ENCODE peak calls at places on chromosome 19, in five cellular contexts. W is HepG2, A is SK-N-SH, Z is HCT116, P is K562. E is an unnamed sample.

GRCh38 chr19:6649189-6649588 is 20.8 kb downstream of the TNFSF14 start:
- DNase-seq in W (no peak), A (no peak), Z (no peak), P (no peak), E (no peak)

GRCh38 chr19:30865481-30865880 is 483.8 kb downstream of the TSHZ3 start:
- DNase-seq in W (no peak), A (no peak), Z (no peak), P (no peak), E (no peak)

GRCh38 chr19:2887391-2887914 is 13.3 kb upstream of the ZNF57 start:
- DNase-seq in W (peak; percentile 76), A (peak; percentile 78), Z (peak; percentile 64), P (peak; percentile 71), E (peak; percentile 31)

GRCh38 chr19:46357846-46358583 is 11.1 kb downstream of the PPP5C start:
- DNase-seq in W (no peak), A (no peak), Z (no peak), P (no peak), E (no peak)

GRCh38 chr19:18168673-18169381 is 4.8 kb upstream of the IFI30 start:
- DNase-seq in W (no peak), A (peak; percentile 29), Z (no peak), P (no peak), E (no peak)

GRCh38 chr19:50300814-50301606 is 28.2 kb downstream of the KCNC3 start:
- DNase-seq in W (peak; percentile 48), A (no peak), Z (peak; percentile 10), P (no peak), E (no peak)

GRCh38 chr19:17611462-17612244 is 56.2 kb downstream of the COLGALT1 start:
- DNase-seq in W (no peak), A (no peak), Z (no peak), P (no peak), E (no peak)

GRCh38 chr19:46689358-46689757 is 27.6 kb downstream of the PRKD2 start:
- DNase-seq in W (no peak), A (no peak), Z (no peak), P (no peak), E (no peak)

GRCh38 chr19:49911381-49912145 is 14.9 kb upstream of the IL4I1 start:
- DNase-seq in W (no peak), A (no peak), Z (no peak), P (no peak), E (no peak)

GRCh38 chr19:13064092-13064489 is 38.6 kb downstream of the LYL1 start:
- DNase-seq in W (no peak), A (no peak), Z (no peak), P (no peak), E (no peak)

GRCh38 chr19:18853755-18854427 is 22.1 kb downstream of the UPF1 start:
- DNase-seq in W (no peak), A (no peak), Z (no peak), P (no peak), E (no peak)

GRCh38 chr19:18292810-18293641 is 11.6 kb upstream of the JUND start:
- DNase-seq in W (peak; percentile 75), A (peak; percentile 92), Z (peak; percentile 73), P (peak; percentile 94), E (peak; percentile 69)

GRCh38 chr19:1312732-1313694 is 27.3 kb downstream of the EFNA2 start:
- DNase-seq in W (no peak), A (no peak), Z (peak; percentile 23), P (no peak), E (peak; percentile 85)

GRCh38 chr19:5115771-5116202 is 146.9 kb downstream of the KDM4B start:
- DNase-seq in W (peak; percentile 66), A (no peak), Z (no peak), P (no peak), E (no peak)

GRCh38 chr19:29745253-29745652 is 30.2 kb upstream of the C19orf12 start:
- DNase-seq in W (peak; percentile 16), A (peak; percentile 40), Z (no peak), P (peak; percentile 30), E (no peak)

GRCh38 chr19:9075064-9075964 is 11.5 kb upstream of the OR1M1 start:
- DNase-seq in W (peak; percentile 65), A (peak; percentile 30), Z (peak; percentile 97), P (peak; percentile 95), E (no peak)

GRCh38 chr19:43618921-43619261 is 538 bp downstream of the ZNF428 start:
- DNase-seq in W (peak; percentile 79), A (peak; percentile 82), Z (no peak), P (peak; percentile 77), E (no peak)

GRCh38 chr19:49930483-49931011 is 1.2 kb upstream of the NUP62 start:
- DNase-seq in W (no peak), A (no peak), Z (peak; percentile 38), P (peak; percentile 87), E (no peak)

GRCh38 chr19:2479556-2480194 is 3.7 kb downstream of the GADD45B start:
- DNase-seq in W (no peak), A (no peak), Z (no peak), P (no peak), E (no peak)

GRCh38 chr19:277581-278165 is 13.5 kb downstream of the PLPP2 start:
- DNase-seq in W (no peak), A (peak; percentile 3), Z (no peak), P (peak; percentile 56), E (peak; percentile 16)

GRCh38 chr19:18415177-18415867 is 3.9 kb upstream of the SSBP4 start:
- DNase-seq in W (no peak), A (no peak), Z (no peak), P (peak; percentile 93), E (no peak)

GRCh38 chr19:18278521-18279265 is 2.7 kb downstream of the JUND start:
- DNase-seq in W (no peak), A (no peak), Z (no peak), P (peak; percentile 49), E (no peak)

GRCh38 chr19:55440411-55441105 is 2.5 kb downstream of the SHISA7 start:
- DNase-seq in W (no peak), A (peak; percentile 94), Z (no peak), P (peak; percentile 84), E (no peak)

GRCh38 chr19:14571695-14572490 is at the start of gene NDUFB7:
- DNase-seq in W (peak; percentile 92), A (peak; percentile 93), Z (peak; percentile 96), P (peak; percentile 98), E (peak; percentile 96)

GRCh38 chr19:18789883-18790565 is 1.1 kb downstream of the COMP start:
- DNase-seq in W (no peak), A (peak; percentile 69), Z (no peak), P (peak; percentile 70), E (no peak)

GRCh38 chr19:51023946-51024345 is 2.5 kb downstream of the KLK11 start:
- DNase-seq in W (no peak), A (no peak), Z (no peak), P (no peak), E (no peak)

GRCh38 chr19:36331353-36332228 is 47.4 kb downstream of the ZFP14 start:
- DNase-seq in W (no peak), A (peak; percentile 88), Z (no peak), P (peak; percentile 18), E (peak; percentile 98)

GRCh38 chr19:932647-933552 is 7.1 kb downstream of the ARID3A start:
- DNase-seq in W (no peak), A (peak; percentile 94), Z (no peak), P (no peak), E (no peak)

GRCh38 chr19:4241824-4242430 is 5.0 kb upstream of the YJU2 start:
- DNase-seq in W (no peak), A (no peak), Z (no peak), P (no peak), E (no peak)

GRCh38 chr19:10701955-10702307 is 692 bp downstream of the QTRT1 start:
- DNase-seq in W (peak; percentile 56), A (peak; percentile 82), Z (no peak), P (peak; percentile 80), E (no peak)

GRCh38 chr19:19067276-19068072 is 3.7 kb downstream of the SLC25A42 start:
- DNase-seq in W (no peak), A (no peak), Z (no peak), P (no peak), E (no peak)

GRCh38 chr19:30675086-30675485 is 302.9 kb downstream of the ZNF536 start:
- DNase-seq in W (peak; percentile 6), A (no peak), Z (no peak), P (no peak), E (no peak)

GRCh38 chr19:21143846-21144245 is 2.0 kb downstream of the ZNF431 start:
- DNase-seq in W (no peak), A (no peak), Z (peak; percentile 24), P (peak; percentile 54), E (no peak)
- TF ChIP-seq JUND in W (no peak), A (no peak), Z (no peak), P (peak; percentile 30), E (no peak)

GRCh38 chr19:52638601-52639000 is 446 bp upstream of the ZNF83 start:
- DNase-seq in W (no peak), A (peak; percentile 53), Z (no peak), P (peak; percentile 40), E (no peak)
- TF ChIP-seq JUND in W (no peak), A (no peak), Z (no peak), P (no peak), E (no peak)

GRCh38 chr19:58393725-58394033 is 1.8 kb upstream of the RNF225 start:
- DNase-seq in W (no peak), A (no peak), Z (no peak), P (no peak), E (no peak)

GRCh38 chr19:58395220-58395978 is at the start of gene RNF225:
- DNase-seq in W (no peak), A (no peak), Z (no peak), P (no peak), E (peak; percentile 96)

GRCh38 chr19:58394821-58395219 is 636 bp upstream of the RNF225 start:
- DNase-seq in W (no peak), A (no peak), Z (no peak), P (no peak), E (no peak)

GRCh38 chr19:58395979-58396627 is 647 bp downstream of the RNF225 start:
- DNase-seq in W (no peak), A (no peak), Z (no peak), P (no peak), E (no peak)

GRCh38 chr19:58392945-58393724 is 2.3 kb upstream of the RNF225 start:
- DNase-seq in W (no peak), A (no peak), Z (no peak), P (no peak), E (no peak)
- TF ChIP-seq JUND in W (no peak), A (no peak), Z (no peak), P (no peak), E (no peak)

DNA sequence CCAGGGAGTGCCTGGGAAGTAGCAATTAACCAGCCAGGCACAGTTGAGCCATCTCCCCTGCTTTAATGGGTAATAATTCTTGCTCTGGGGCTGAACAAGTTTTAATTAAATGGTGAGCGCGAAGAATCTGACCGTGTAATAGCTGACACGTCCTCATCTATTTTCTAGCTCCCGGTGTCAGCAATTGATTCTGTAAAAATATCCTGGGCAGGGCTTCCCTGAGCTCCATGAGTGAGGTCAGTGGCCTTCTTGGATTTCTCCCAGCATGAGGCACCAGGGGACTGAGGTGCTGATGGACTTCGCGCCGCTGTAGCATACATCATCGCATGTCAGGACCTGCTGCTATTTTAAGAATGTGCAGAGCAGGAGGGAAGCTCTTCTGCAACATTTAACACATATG is 27.0 kb downstream of the SIPA1L3 start:
- DNase-seq in W (peak; percentile 90), A (no peak), Z (no peak), P (no peak), E (peak; percentile 27)
- TF ChIP-seq JUND in W (peak; percentile 50), A (no peak), Z (no peak), P (no peak), E (no peak)